ENCODE peak calls at places on chromosomes 11 and 22, in five cellular contexts. One of them, this sample, is unnamed.

GRCh38 chr11:23727821-23728220 is 769.0 kb upstream of the LUZP2 start:
- DNase-seq in HCT116: no peak
- DNase-seq in K562: no peak
- DNase-seq in HepG2: no peak
- DNase-seq in GM12878: no peak
- DNase-seq in this sample: no peak

GRCh38 chr11:86047275-86047991 is 21.5 kb downstream of the PICALM start:
- DNase-seq in GM12878: no peak
- DNase-seq in HCT116: no peak
- DNase-seq in HepG2: no peak
- DNase-seq in K562: no peak
- DNase-seq in this sample: no peak

GRCh38 chr22:33114570-33114969 is 56.4 kb upstream of the SYN3 start:
- DNase-seq in HepG2: no peak
- DNase-seq in GM12878: no peak
- DNase-seq in K562: no peak
- DNase-seq in HCT116: no peak
- DNase-seq in this sample: peak

GRCh38 chr11:13534358-13534757 is 38.6 kb upstream of the PTH start:
- DNase-seq in HCT116: no peak
- DNase-seq in GM12878: no peak
- DNase-seq in K562: no peak
- DNase-seq in HepG2: no peak
- DNase-seq in this sample: no peak

GRCh38 chr11:114818382-114818781 is 140.1 kb downstream of the NXPE2 start:
- DNase-seq in GM12878: no peak
- DNase-seq in HCT116: no peak
- DNase-seq in K562: no peak
- DNase-seq in HepG2: no peak
- DNase-seq in this sample: no peak

GRCh38 chr22:37485006-37485713 is 1.0 kb downstream of the MFNG start:
- DNase-seq in GM12878: no peak
- DNase-seq in K562: no peak
- DNase-seq in HepG2: no peak
- DNase-seq in HCT116: no peak
- DNase-seq in this sample: no peak

GRCh38 chr11:64894812-64895452 is 16.5 kb upstream of the EHD1 start:
- DNase-seq in K562: no peak
- DNase-seq in HCT116: no peak
- DNase-seq in GM12878: no peak
- DNase-seq in HepG2: no peak
- DNase-seq in this sample: no peak

GRCh38 chr11:118640332-118641154 is 33.1 kb downstream of the PHLDB1 start:
- DNase-seq in HepG2: no peak
- DNase-seq in K562: no peak
- DNase-seq in GM12878: no peak
- DNase-seq in HCT116: no peak
- DNase-seq in this sample: peak

GRCh38 chr11:16860632-16861031 is 122.2 kb downstream of the C11orf58 start:
- DNase-seq in HepG2: no peak
- DNase-seq in K562: peak
- DNase-seq in GM12878: no peak
- DNase-seq in HCT116: no peak
- DNase-seq in this sample: no peak

GRCh38 chr22:31122532-31123291 is at the start of gene INPP5J:
- DNase-seq in K562: no peak
- DNase-seq in HCT116: peak
- DNase-seq in GM12878: no peak
- DNase-seq in HepG2: peak
- DNase-seq in this sample: peak

GRCh38 chr11:10019906-10020682 is 273.9 kb downstream of the SBF2 start:
- DNase-seq in HepG2: peak
- DNase-seq in K562: no peak
- DNase-seq in HCT116: no peak
- DNase-seq in GM12878: no peak
- DNase-seq in this sample: no peak

GRCh38 chr22:25018009-25018408 is 65.5 kb downstream of the KIAA1671 start:
- DNase-seq in HCT116: no peak
- DNase-seq in K562: no peak
- DNase-seq in GM12878: no peak
- DNase-seq in HepG2: no peak
- DNase-seq in this sample: no peak

GRCh38 chr22:25564979-25565677 is 653 bp downstream of the GRK3 start:
- DNase-seq in K562: no peak
- DNase-seq in HepG2: no peak
- DNase-seq in GM12878: no peak
- DNase-seq in HCT116: no peak
- DNase-seq in this sample: peak

GRCh38 chr11:16155448-16155847 is 200.9 kb downstream of the SOX6 start:
- DNase-seq in K562: no peak
- DNase-seq in HepG2: peak
- DNase-seq in HCT116: no peak
- DNase-seq in GM12878: no peak
- DNase-seq in this sample: no peak

GRCh38 chr11:67463680-67464410 is 5.2 kb downstream of the TMEM134 start:
- DNase-seq in HCT116: peak
- DNase-seq in HepG2: peak
- DNase-seq in K562: peak
- DNase-seq in GM12878: no peak
- DNase-seq in this sample: peak

GRCh38 chr11:999009-999408 is 37.5 kb downstream of the MUC6 start:
- DNase-seq in K562: no peak
- DNase-seq in HCT116: no peak
- DNase-seq in GM12878: no peak
- DNase-seq in HepG2: no peak
- DNase-seq in this sample: no peak

GRCh38 chr11:44621140-44621681 is 55.7 kb downstream of the CD82 start:
- DNase-seq in HepG2: peak
- DNase-seq in K562: peak
- DNase-seq in HCT116: peak
- DNase-seq in GM12878: no peak
- DNase-seq in this sample: peak

GRCh38 chr22:18975434-18976196 is 39.5 kb upstream of the PRODH start:
- DNase-seq in HCT116: no peak
- DNase-seq in GM12878: no peak
- DNase-seq in HepG2: no peak
- DNase-seq in K562: no peak
- DNase-seq in this sample: no peak
- TF ChIP-seq ZBTB33 in HCT116: no peak
- TF ChIP-seq ZBTB33 in GM12878: no peak
- TF ChIP-seq ZBTB33 in HepG2: no peak
- TF ChIP-seq ZBTB33 in K562: no peak
- TF ChIP-seq ZBTB33 in this sample: no peak

GRCh38 chr11:113261709-113262475 is 52.5 kb upstream of the TTC12 start:
- DNase-seq in K562: no peak
- DNase-seq in GM12878: no peak
- DNase-seq in HepG2: no peak
- DNase-seq in HCT116: no peak
- DNase-seq in this sample: no peak
- TF ChIP-seq ZBTB33 in K562: no peak
- TF ChIP-seq ZBTB33 in GM12878: no peak
- TF ChIP-seq ZBTB33 in HepG2: no peak
- TF ChIP-seq ZBTB33 in HCT116: no peak
- TF ChIP-seq ZBTB33 in this sample: no peak

GRCh38 chr11:42244376-42244775 is 784.9 kb upstream of the LRRC4C start:
- DNase-seq in K562: no peak
- DNase-seq in HepG2: no peak
- DNase-seq in GM12878: no peak
- DNase-seq in HCT116: no peak
- DNase-seq in this sample: no peak
- TF ChIP-seq ZBTB33 in K562: no peak
- TF ChIP-seq ZBTB33 in HepG2: no peak
- TF ChIP-seq ZBTB33 in GM12878: no peak
- TF ChIP-seq ZBTB33 in HCT116: no peak
- TF ChIP-seq ZBTB33 in this sample: no peak

DNA sequence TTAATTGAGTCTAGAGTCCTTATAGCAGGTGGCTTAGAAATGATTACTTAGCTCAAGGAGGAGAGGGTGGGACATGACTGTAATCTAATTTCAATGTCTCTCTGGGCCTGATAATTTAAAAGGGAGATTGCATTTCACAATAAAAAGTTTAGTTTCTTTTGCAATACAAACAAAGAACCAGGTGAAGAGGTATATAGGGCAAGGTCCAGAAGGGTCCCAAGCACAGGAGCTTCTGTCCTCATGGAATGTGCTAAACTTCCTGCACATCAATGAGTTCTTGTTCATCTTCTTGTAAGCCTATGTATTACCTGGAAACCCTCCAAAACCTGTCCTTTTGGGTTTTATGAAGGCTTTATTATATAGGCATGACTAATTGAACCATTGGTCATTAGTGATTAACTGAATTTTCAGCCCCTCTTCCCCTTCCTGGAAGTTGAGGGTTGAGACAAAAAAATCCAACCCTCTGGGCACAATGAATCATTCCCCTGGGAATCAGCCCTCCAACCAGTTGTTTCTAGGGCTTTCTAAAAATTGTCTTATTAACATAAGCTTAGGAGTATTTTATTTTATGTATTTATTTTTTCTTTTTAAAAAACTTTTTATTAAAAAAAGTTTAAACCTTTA is 37.6 kb downstream of the MS4A2 start:
- DNase-seq in HCT116: no peak
- DNase-seq in GM12878: no peak
- DNase-seq in K562: no peak
- DNase-seq in HepG2: peak
- DNase-seq in this sample: no peak
- TF ChIP-seq ZBTB33 in HCT116: no peak
- TF ChIP-seq ZBTB33 in GM12878: no peak
- TF ChIP-seq ZBTB33 in K562: no peak
- TF ChIP-seq ZBTB33 in HepG2: no peak
- TF ChIP-seq ZBTB33 in this sample: no peak

DNA sequence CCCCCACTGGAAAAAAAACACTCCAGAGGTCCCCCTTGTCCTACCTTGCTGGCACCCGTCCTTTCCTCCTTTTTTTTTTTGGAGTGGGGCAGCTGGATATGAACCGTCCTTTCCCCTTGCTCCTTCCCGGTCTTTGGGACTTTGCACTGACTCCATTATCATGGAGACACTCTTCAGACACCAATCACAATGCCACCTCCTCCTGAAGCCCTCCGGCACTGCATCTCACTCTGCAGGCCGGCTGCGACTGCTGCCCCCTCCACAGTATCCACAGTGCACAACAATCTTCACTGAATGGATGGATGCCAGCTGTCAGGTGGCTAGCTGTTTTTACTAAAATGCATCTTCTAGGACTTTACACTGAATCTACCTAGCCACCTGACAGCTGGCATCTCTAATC is 12.7 kb upstream of the RGL4 start:
- DNase-seq in GM12878: no peak
- DNase-seq in K562: no peak
- DNase-seq in HCT116: no peak
- DNase-seq in HepG2: no peak
- DNase-seq in this sample: no peak
- TF ChIP-seq ZBTB33 in GM12878: no peak
- TF ChIP-seq ZBTB33 in K562: no peak
- TF ChIP-seq ZBTB33 in HCT116: no peak
- TF ChIP-seq ZBTB33 in HepG2: no peak
- TF ChIP-seq ZBTB33 in this sample: no peak

GRCh38 chr22:45329536-45329936 is 19.8 kb downstream of the FAM118A start:
- DNase-seq in HCT116: no peak
- DNase-seq in GM12878: no peak
- DNase-seq in K562: no peak
- DNase-seq in HepG2: no peak
- DNase-seq in this sample: peak
- TF ChIP-seq ZBTB33 in HCT116: no peak
- TF ChIP-seq ZBTB33 in GM12878: no peak
- TF ChIP-seq ZBTB33 in K562: no peak
- TF ChIP-seq ZBTB33 in HepG2: no peak
- TF ChIP-seq ZBTB33 in this sample: no peak

GRCh38 chr22:38938925-38939324 is 18.5 kb upstream of the APOBEC3A start:
- DNase-seq in HepG2: no peak
- DNase-seq in HCT116: no peak
- DNase-seq in GM12878: no peak
- DNase-seq in K562: no peak
- DNase-seq in this sample: no peak

GRCh38 chr22:38937036-38937435 is 20.4 kb upstream of the APOBEC3A start:
- DNase-seq in K562: no peak
- DNase-seq in HepG2: no peak
- DNase-seq in GM12878: no peak
- DNase-seq in HCT116: no peak
- DNase-seq in this sample: no peak

GRCh38 chr22:38936562-38936961 is 20.8 kb upstream of the APOBEC3A start:
- DNase-seq in K562: no peak
- DNase-seq in GM12878: no peak
- DNase-seq in HepG2: no peak
- DNase-seq in HCT116: no peak
- DNase-seq in this sample: no peak

GRCh38 chr22:38938221-38938620 is 19.2 kb upstream of the APOBEC3A start:
- DNase-seq in K562: no peak
- DNase-seq in HepG2: no peak
- DNase-seq in GM12878: no peak
- DNase-seq in HCT116: no peak
- DNase-seq in this sample: no peak

GRCh38 chr22:38937541-38937940 is 19.9 kb upstream of the APOBEC3A start:
- DNase-seq in HCT116: no peak
- DNase-seq in GM12878: no peak
- DNase-seq in K562: no peak
- DNase-seq in HepG2: no peak
- DNase-seq in this sample: no peak
- TF ChIP-seq ZBTB33 in HCT116: no peak
- TF ChIP-seq ZBTB33 in GM12878: no peak
- TF ChIP-seq ZBTB33 in K562: no peak
- TF ChIP-seq ZBTB33 in HepG2: no peak
- TF ChIP-seq ZBTB33 in this sample: no peak

GRCh38 chr11:117426297-117426685 is 98.6 kb downstream of the CEP164 start:
- DNase-seq in HCT116: peak
- DNase-seq in GM12878: no peak
- DNase-seq in K562: peak
- DNase-seq in HepG2: peak
- DNase-seq in this sample: peak

GRCh38 chr11:117423046-117423575 is 95.5 kb downstream of the CEP164 start:
- DNase-seq in HepG2: no peak
- DNase-seq in GM12878: no peak
- DNase-seq in HCT116: no peak
- DNase-seq in K562: no peak
- DNase-seq in this sample: no peak

GRCh38 chr11:117425679-117426296 is 98.1 kb downstream of the CEP164 start:
- DNase-seq in GM12878: no peak
- DNase-seq in HCT116: no peak
- DNase-seq in K562: no peak
- DNase-seq in HepG2: no peak
- DNase-seq in this sample: no peak

GRCh38 chr11:117426941-117427340 is 99.3 kb downstream of the CEP164 start:
- DNase-seq in GM12878: no peak
- DNase-seq in HCT116: no peak
- DNase-seq in HepG2: no peak
- DNase-seq in K562: no peak
- DNase-seq in this sample: no peak

DNA sequence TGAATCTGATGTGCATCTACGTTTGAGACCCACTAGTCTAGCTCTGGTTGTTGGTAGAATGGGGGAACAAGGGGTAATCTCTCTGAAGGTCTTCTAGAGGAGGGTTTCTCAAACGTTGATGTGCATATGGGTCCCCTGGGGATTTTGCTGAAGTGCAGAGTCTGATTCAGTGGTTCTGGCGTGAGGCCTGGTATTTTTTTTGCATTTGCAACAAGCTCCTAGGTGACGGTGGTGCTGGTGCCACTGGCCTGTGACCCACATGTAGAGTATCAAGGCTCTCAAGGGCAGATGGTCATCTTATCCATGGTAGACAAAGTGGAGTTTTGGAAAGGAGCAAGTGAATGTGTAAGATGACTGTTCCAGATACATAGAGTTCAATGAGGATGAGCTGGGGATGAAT is 97.1 kb downstream of the CEP164 start:
- DNase-seq in GM12878: no peak
- DNase-seq in HCT116: no peak
- DNase-seq in K562: no peak
- DNase-seq in HepG2: no peak
- DNase-seq in this sample: no peak
- TF ChIP-seq ZBTB33 in GM12878: no peak
- TF ChIP-seq ZBTB33 in HCT116: no peak
- TF ChIP-seq ZBTB33 in K562: no peak
- TF ChIP-seq ZBTB33 in HepG2: no peak
- TF ChIP-seq ZBTB33 in this sample: no peak

This sample was measured in SK-N-SH.